ENCODE peak calls at places on chromosomes 12 and 14, in eight cellular contexts. E, M, B, O, L, J, X and S are unnamed samples.

GRCh38 chr12:28975564-28976340 is 173.3 kb upstream of the FAR2 start:
- DNase-seq in E (no peak), M (no peak), B (no peak), O (no peak), L (no peak), J (no peak), X (peak; percentile 21), S (peak; percentile 57)

GRCh38 chr14:56299306-56299984 is 181.2 kb downstream of the PELI2 start:
- DNase-seq in E (no peak), M (peak; percentile 38), B (no peak), O (no peak), L (no peak), J (no peak), X (no peak), S (no peak)

GRCh38 chr14:57291692-57292647 is 23.2 kb downstream of the AP5M1 start:
- DNase-seq in E (no peak), M (no peak), B (no peak), O (no peak), L (no peak), J (no peak), X (no peak), S (no peak)

GRCh38 chr14:77043177-77043983 is 14.9 kb upstream of the IRF2BPL start:
- DNase-seq in E (no peak), M (no peak), B (no peak), O (no peak), L (no peak), J (no peak), X (peak; percentile 95), S (peak; percentile 93)

GRCh38 chr12:124233041-124233836 is 61.7 kb upstream of the RFLNA start:
- DNase-seq in E (no peak), M (no peak), B (no peak), O (no peak), L (peak; percentile 65), J (no peak), X (peak; percentile 85), S (peak; percentile 30)

GRCh38 chr14:51328089-51328941 is 88.3 kb downstream of the TMX1 start:
- DNase-seq in E (no peak), M (peak; percentile 11), B (no peak), O (no peak), L (no peak), J (peak; percentile 56), X (peak; percentile 82), S (peak; percentile 41)

GRCh38 chr14:92958373-92959188 is 35.6 kb downstream of the CHGA start:
- DNase-seq in E (no peak), M (no peak), B (no peak), O (no peak), L (no peak), J (no peak), X (no peak), S (no peak)

GRCh38 chr12:49825360-49825970 is 2.7 kb downstream of the NCKAP5L start:
- DNase-seq in E (no peak), M (peak; percentile 27), B (no peak), O (no peak), L (no peak), J (no peak), X (peak; percentile 88), S (no peak)

GRCh38 chr14:76996563-76997146 is 31.9 kb downstream of the IRF2BPL start:
- DNase-seq in E (no peak), M (no peak), B (no peak), O (no peak), L (no peak), J (no peak), X (no peak), S (no peak)

GRCh38 chr12:64304571-64304970 is 82.5 kb upstream of the KICS2 start:
- DNase-seq in E (no peak), M (no peak), B (no peak), O (no peak), L (no peak), J (no peak), X (no peak), S (no peak)

GRCh38 chr12:110639336-110640178 is 25.6 kb downstream of the TCTN1 start:
- DNase-seq in E (no peak), M (no peak), B (no peak), O (no peak), L (no peak), J (peak; percentile 49), X (peak; percentile 78), S (peak; percentile 56)

GRCh38 chr14:88829685-88830302 is 5.3 kb downstream of the TTC8 start:
- DNase-seq in E (no peak), M (no peak), B (no peak), O (no peak), L (no peak), J (no peak), X (no peak), S (no peak)

GRCh38 chr12:117052386-117053049 is 46.7 kb downstream of the TESC start:
- DNase-seq in E (no peak), M (peak; percentile 43), B (no peak), O (no peak), L (no peak), J (no peak), X (no peak), S (no peak)

GRCh38 chr14:23153891-23154796 is 29.3 kb downstream of the SLC7A8 start:
- DNase-seq in E (peak; percentile 34), M (peak; percentile 87), B (peak; percentile 38), O (no peak), L (peak; percentile 74), J (no peak), X (peak; percentile 96), S (no peak)

GRCh38 chr12:4813741-4814140 is 93.5 kb downstream of the GALNT8 start:
- DNase-seq in E (no peak), M (no peak), B (no peak), O (no peak), L (no peak), J (no peak), X (no peak), S (no peak)

GRCh38 chr14:21408152-21408551 is 24.3 kb upstream of the SUPT16H start:
- DNase-seq in E (no peak), M (no peak), B (no peak), O (no peak), L (no peak), J (no peak), X (peak; percentile 83), S (peak; percentile 69)

GRCh38 chr14:104086210-104086660 is 735 bp downstream of the ASPG start:
- DNase-seq in E (peak; percentile 33), M (no peak), B (no peak), O (no peak), L (peak; percentile 6), J (no peak), X (no peak), S (no peak)

GRCh38 chr14:105484997-105485393 is 1.7 kb upstream of the CRIP1 start:
- DNase-seq in E (no peak), M (no peak), B (no peak), O (no peak), L (no peak), J (no peak), X (no peak), S (no peak)

DNA sequence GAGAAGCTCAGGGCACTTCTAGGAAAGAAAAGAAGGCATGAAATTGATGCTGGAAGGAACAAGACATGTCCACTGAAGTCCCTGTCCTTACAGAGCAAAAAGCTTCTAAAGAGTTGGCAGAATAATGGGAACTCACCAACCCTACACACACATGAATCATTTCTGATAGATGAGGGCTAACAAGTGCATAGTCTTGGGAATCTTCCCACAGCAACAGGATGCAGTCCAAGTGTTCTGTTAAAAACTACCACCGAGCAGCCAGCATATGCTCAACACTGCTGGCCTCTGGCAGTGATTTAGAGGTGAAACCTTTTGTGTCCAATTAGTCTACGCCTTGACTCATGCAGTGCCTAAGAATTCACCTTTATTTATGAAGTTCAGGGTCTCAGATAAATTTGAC is 44.9 kb downstream of the RHOJ start:
- DNase-seq in E (no peak), M (no peak), B (no peak), O (no peak), L (no peak), J (no peak), X (peak; percentile 26), S (no peak)
- H3K9me2 ChIP-seq in E (no peaks in the 10 kb centered on the region), M (peaks cover 8% of the 10 kb centered on the region), B (no peaks in the 10 kb centered on the region), O (no peaks in the 10 kb centered on the region), L (no peaks in the 10 kb centered on the region), J (no peaks in the 10 kb centered on the region), X (no peaks in the 10 kb centered on the region), S (no peaks in the 10 kb centered on the region)

GRCh38 chr12:57713209-57713608 is 19.3 kb downstream of the OS9 start:
- DNase-seq in E (no peak), M (no peak), B (no peak), O (no peak), L (no peak), J (no peak), X (no peak), S (no peak)

GRCh38 chr12:57707250-57707649 is 13.3 kb downstream of the OS9 start:
- DNase-seq in E (no peak), M (no peak), B (no peak), O (no peak), L (no peak), J (no peak), X (no peak), S (no peak)

GRCh38 chr12:57712671-57713070 is 18.7 kb downstream of the OS9 start:
- DNase-seq in E (no peak), M (no peak), B (no peak), O (no peak), L (no peak), J (no peak), X (no peak), S (no peak)

GRCh38 chr12:57708296-57708695 is 14.4 kb downstream of the OS9 start:
- DNase-seq in E (no peak), M (no peak), B (no peak), O (no peak), L (no peak), J (no peak), X (no peak), S (no peak)
- TF ChIP-seq EZH2phosphoT487 in E (no peak), M (no peak), B (no peak), O (no peak), L (no peak), J (no peak), X (no peak), S (no peak)

DNA sequence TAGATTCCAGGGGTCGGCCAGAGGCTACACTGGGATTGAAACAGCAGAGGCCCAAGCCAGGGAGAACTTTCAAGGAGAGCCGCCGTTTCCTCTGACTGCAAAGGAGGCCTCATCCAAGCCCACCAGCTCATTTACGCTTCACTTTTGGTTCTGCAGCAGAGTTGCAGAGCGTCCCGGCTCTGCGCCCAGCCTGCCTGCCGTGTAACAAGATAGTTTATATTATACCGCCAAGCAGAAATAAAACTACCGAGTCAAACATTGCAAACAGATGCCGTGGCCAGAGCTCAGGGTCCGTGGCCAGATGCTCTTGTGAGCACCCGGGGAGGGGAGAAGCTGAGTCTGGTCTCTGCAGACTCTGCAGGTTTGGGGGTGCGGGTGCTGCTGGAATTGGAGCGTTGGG is 60.7 kb upstream of the TBX3 start:
- DNase-seq in E (no peak), M (no peak), B (no peak), O (no peak), L (peak; percentile 72), J (no peak), X (peak; percentile 43), S (no peak)
- H3K9me2 ChIP-seq in E (no peaks in the 10 kb centered on the region), M (no peaks in the 10 kb centered on the region), B (no peaks in the 10 kb centered on the region), O (no peaks in the 10 kb centered on the region), L (no peaks in the 10 kb centered on the region), J (no peaks in the 10 kb centered on the region), X (no peaks in the 10 kb centered on the region), S (no peaks in the 10 kb centered on the region)

DNA sequence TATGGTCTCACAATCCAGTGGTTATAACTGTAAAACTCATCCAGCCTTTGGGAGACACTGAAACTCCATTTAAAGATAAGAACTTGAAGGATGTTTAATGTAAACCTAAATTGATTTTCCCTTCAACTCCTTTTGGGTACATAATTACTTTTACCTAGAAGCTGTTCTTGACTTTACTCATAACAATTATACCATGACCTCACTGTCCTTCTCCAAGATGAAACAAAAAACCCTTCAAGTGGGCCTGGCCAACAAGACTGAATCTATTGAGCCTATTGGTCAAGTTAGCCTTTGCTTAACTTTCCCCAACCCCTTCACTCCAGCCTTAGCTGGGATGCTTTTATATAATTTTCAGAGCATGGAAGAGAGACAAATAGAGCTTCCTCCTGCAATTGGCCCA is 22.5 kb downstream of the PARP2 start:
- DNase-seq in E (no peak), M (no peak), B (no peak), O (no peak), L (no peak), J (no peak), X (no peak), S (no peak)
- TF ChIP-seq EZH2phosphoT487 in E (no peak), M (no peak), B (no peak), O (no peak), L (no peak), J (no peak), X (no peak), S (no peak)